ENCODE peak calls at places on chromosomes 6 and 20, in eight cellular contexts. One of them, this sample, is unnamed.

GRCh38 chr6:21384211-21384610 is 209.3 kb upstream of the SOX4 start:
- DNase-seq in astrocyte: peak
- DNase-seq in tibial nerve: no peak
- DNase-seq in OCI-LY7: no peak
- DNase-seq in CD8-positive, alpha-beta T cell: no peak
- DNase-seq in psoas muscle: no peak
- DNase-seq in ovary: no peak
- DNase-seq in pancreas: no peak
- DNase-seq in this sample: no peak

GRCh38 chr20:4289875-4290274 is 274.5 kb upstream of the RNF24 start:
- DNase-seq in pancreas: no peak
- DNase-seq in OCI-LY7: no peak
- DNase-seq in astrocyte: no peak
- DNase-seq in ovary: no peak
- DNase-seq in tibial nerve: no peak
- DNase-seq in CD8-positive, alpha-beta T cell: no peak
- DNase-seq in psoas muscle: no peak
- DNase-seq in this sample: no peak

GRCh38 chr20:17504326-17504897 is 26.8 kb downstream of the BFSP1 start:
- DNase-seq in ovary: no peak
- DNase-seq in tibial nerve: no peak
- DNase-seq in astrocyte: no peak
- DNase-seq in OCI-LY7: no peak
- DNase-seq in pancreas: peak
- DNase-seq in CD8-positive, alpha-beta T cell: peak
- DNase-seq in psoas muscle: no peak
- DNase-seq in this sample: no peak

GRCh38 chr6:64520050-64520449 is 884.4 kb downstream of the PHF3 start:
- DNase-seq in OCI-LY7: no peak
- DNase-seq in tibial nerve: no peak
- DNase-seq in pancreas: no peak
- DNase-seq in ovary: no peak
- DNase-seq in CD8-positive, alpha-beta T cell: no peak
- DNase-seq in psoas muscle: no peak
- DNase-seq in astrocyte: peak
- DNase-seq in this sample: peak

GRCh38 chr6:47031656-47032055 is 10.5 kb downstream of the ADGRF1 start:
- DNase-seq in astrocyte: no peak
- DNase-seq in CD8-positive, alpha-beta T cell: no peak
- DNase-seq in psoas muscle: no peak
- DNase-seq in ovary: no peak
- DNase-seq in tibial nerve: no peak
- DNase-seq in OCI-LY7: no peak
- DNase-seq in pancreas: no peak
- DNase-seq in this sample: no peak

GRCh38 chr6:34894693-34895092 is 5.6 kb downstream of the ANKS1A start:
- DNase-seq in ovary: no peak
- DNase-seq in pancreas: no peak
- DNase-seq in astrocyte: no peak
- DNase-seq in psoas muscle: no peak
- DNase-seq in tibial nerve: no peak
- DNase-seq in CD8-positive, alpha-beta T cell: no peak
- DNase-seq in OCI-LY7: no peak
- DNase-seq in this sample: no peak

GRCh38 chr6:106799008-106799952 is 169.9 kb downstream of the QRSL1 start:
- DNase-seq in ovary: no peak
- DNase-seq in pancreas: no peak
- DNase-seq in OCI-LY7: no peak
- DNase-seq in psoas muscle: no peak
- DNase-seq in CD8-positive, alpha-beta T cell: no peak
- DNase-seq in astrocyte: peak
- DNase-seq in tibial nerve: no peak
- DNase-seq in this sample: no peak

GRCh38 chr6:66558189-66558588 is 851.2 kb upstream of the EYS start:
- DNase-seq in astrocyte: no peak
- DNase-seq in ovary: no peak
- DNase-seq in CD8-positive, alpha-beta T cell: no peak
- DNase-seq in OCI-LY7: peak
- DNase-seq in pancreas: no peak
- DNase-seq in psoas muscle: no peak
- DNase-seq in tibial nerve: no peak
- DNase-seq in this sample: no peak

GRCh38 chr6:31272856-31273626 is 1.1 kb upstream of the HLA-C start:
- DNase-seq in CD8-positive, alpha-beta T cell: peak
- DNase-seq in astrocyte: no peak
- DNase-seq in OCI-LY7: peak
- DNase-seq in psoas muscle: no peak
- DNase-seq in pancreas: no peak
- DNase-seq in ovary: no peak
- DNase-seq in tibial nerve: no peak
- DNase-seq in this sample: no peak

GRCh38 chr6:137879885-137880430 is 12.9 kb downstream of the TNFAIP3 start:
- DNase-seq in ovary: no peak
- DNase-seq in psoas muscle: no peak
- DNase-seq in astrocyte: no peak
- DNase-seq in pancreas: no peak
- DNase-seq in OCI-LY7: no peak
- DNase-seq in CD8-positive, alpha-beta T cell: no peak
- DNase-seq in tibial nerve: no peak
- DNase-seq in this sample: no peak

GRCh38 chr6:31621320-31621939 is 915 bp downstream of the PRRC2A start:
- DNase-seq in OCI-LY7: no peak
- DNase-seq in ovary: no peak
- DNase-seq in tibial nerve: no peak
- DNase-seq in astrocyte: no peak
- DNase-seq in pancreas: no peak
- DNase-seq in psoas muscle: no peak
- DNase-seq in CD8-positive, alpha-beta T cell: no peak
- DNase-seq in this sample: no peak

GRCh38 chr6:45637611-45638257 is 260.0 kb upstream of the SUPT3H start:
- DNase-seq in CD8-positive, alpha-beta T cell: no peak
- DNase-seq in tibial nerve: peak
- DNase-seq in OCI-LY7: no peak
- DNase-seq in pancreas: no peak
- DNase-seq in ovary: no peak
- DNase-seq in astrocyte: peak
- DNase-seq in psoas muscle: no peak
- DNase-seq in this sample: no peak

GRCh38 chr20:43389231-43389630 is 68.5 kb upstream of the SRSF6 start:
- DNase-seq in astrocyte: no peak
- DNase-seq in psoas muscle: peak
- DNase-seq in OCI-LY7: no peak
- DNase-seq in CD8-positive, alpha-beta T cell: no peak
- DNase-seq in pancreas: no peak
- DNase-seq in ovary: no peak
- DNase-seq in tibial nerve: no peak
- DNase-seq in this sample: no peak

GRCh38 chr20:14644698-14645097 is 307.3 kb upstream of the FLRT3 start:
- DNase-seq in CD8-positive, alpha-beta T cell: no peak
- DNase-seq in tibial nerve: no peak
- DNase-seq in ovary: no peak
- DNase-seq in pancreas: no peak
- DNase-seq in astrocyte: no peak
- DNase-seq in OCI-LY7: no peak
- DNase-seq in psoas muscle: no peak
- DNase-seq in this sample: no peak

GRCh38 chr6:132666118-132666517 is 7.1 kb upstream of the TAAR1 start:
- DNase-seq in CD8-positive, alpha-beta T cell: no peak
- DNase-seq in astrocyte: no peak
- DNase-seq in OCI-LY7: no peak
- DNase-seq in pancreas: no peak
- DNase-seq in tibial nerve: no peak
- DNase-seq in psoas muscle: no peak
- DNase-seq in ovary: no peak
- DNase-seq in this sample: no peak

GRCh38 chr6:132671295-132671694 is 12.3 kb upstream of the TAAR1 start:
- DNase-seq in astrocyte: no peak
- DNase-seq in psoas muscle: no peak
- DNase-seq in ovary: no peak
- DNase-seq in OCI-LY7: no peak
- DNase-seq in CD8-positive, alpha-beta T cell: no peak
- DNase-seq in pancreas: no peak
- DNase-seq in tibial nerve: no peak
- DNase-seq in this sample: no peak

GRCh38 chr6:132675002-132675401 is 16.0 kb upstream of the TAAR1 start:
- DNase-seq in tibial nerve: no peak
- DNase-seq in astrocyte: no peak
- DNase-seq in psoas muscle: no peak
- DNase-seq in CD8-positive, alpha-beta T cell: no peak
- DNase-seq in pancreas: no peak
- DNase-seq in ovary: no peak
- DNase-seq in OCI-LY7: no peak
- DNase-seq in this sample: no peak

GRCh38 chr6:132673376-132674094 is 14.6 kb upstream of the TAAR1 start:
- DNase-seq in astrocyte: no peak
- DNase-seq in pancreas: no peak
- DNase-seq in CD8-positive, alpha-beta T cell: no peak
- DNase-seq in ovary: no peak
- DNase-seq in tibial nerve: no peak
- DNase-seq in psoas muscle: no peak
- DNase-seq in OCI-LY7: no peak
- DNase-seq in this sample: no peak

DNA sequence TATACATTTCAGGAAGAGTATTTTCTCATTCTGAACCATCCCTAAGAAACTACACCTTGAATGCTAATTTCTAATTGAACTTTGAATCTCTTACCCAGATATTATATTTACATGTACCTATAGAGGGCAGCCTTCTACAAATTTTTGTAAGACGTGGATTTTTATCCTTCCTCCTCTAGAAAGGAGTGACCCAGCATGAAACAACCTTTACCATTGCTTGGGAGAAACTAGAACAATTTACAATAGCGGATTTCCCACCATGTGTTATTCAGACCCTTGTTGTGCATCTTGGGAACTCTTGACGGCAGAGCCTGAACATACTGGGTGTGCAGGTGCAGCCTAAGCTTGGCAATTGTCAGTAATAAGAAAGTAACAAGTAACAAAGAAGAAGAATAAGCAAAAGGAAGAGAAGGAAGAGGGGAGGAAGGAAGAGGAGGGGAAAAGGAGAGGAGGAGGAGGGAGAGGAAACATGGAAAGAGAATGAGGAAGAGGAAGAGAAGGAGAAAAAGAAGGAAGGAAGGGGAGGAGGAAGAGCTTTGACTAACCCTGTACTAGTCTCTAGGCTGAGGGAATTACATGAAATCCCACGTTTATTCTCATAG is 10.8 kb upstream of the TAAR1 start:
- DNase-seq in tibial nerve: no peak
- DNase-seq in pancreas: no peak
- DNase-seq in astrocyte: no peak
- DNase-seq in psoas muscle: no peak
- DNase-seq in OCI-LY7: peak
- DNase-seq in CD8-positive, alpha-beta T cell: no peak
- DNase-seq in ovary: no peak
- DNase-seq in this sample: no peak
- TF ChIP-seq CTCF in tibial nerve: peak
- TF ChIP-seq CTCF in pancreas: no peak
- TF ChIP-seq CTCF in astrocyte: peak
- TF ChIP-seq CTCF in psoas muscle: peak
- TF ChIP-seq CTCF in OCI-LY7: peak
- TF ChIP-seq CTCF in CD8-positive, alpha-beta T cell: peak
- TF ChIP-seq CTCF in ovary: no peak
- TF ChIP-seq CTCF in this sample: peak

GRCh38 chr20:41497186-41497895 is 120.8 kb downstream of the CHD6 start:
- DNase-seq in CD8-positive, alpha-beta T cell: no peak
- DNase-seq in ovary: no peak
- DNase-seq in tibial nerve: no peak
- DNase-seq in OCI-LY7: no peak
- DNase-seq in psoas muscle: no peak
- DNase-seq in pancreas: no peak
- DNase-seq in astrocyte: no peak
- DNase-seq in this sample: no peak
- H3K27ac ChIP-seq in CD8-positive, alpha-beta T cell: no peak
- H3K27ac ChIP-seq in ovary: no peak
- H3K27ac ChIP-seq in tibial nerve: no peak
- H3K27ac ChIP-seq in OCI-LY7: no peak
- H3K27ac ChIP-seq in psoas muscle: no peak
- H3K27ac ChIP-seq in pancreas: no peak
- H3K27ac ChIP-seq in astrocyte: no peak
- H3K27ac ChIP-seq in this sample: no peak

DNA sequence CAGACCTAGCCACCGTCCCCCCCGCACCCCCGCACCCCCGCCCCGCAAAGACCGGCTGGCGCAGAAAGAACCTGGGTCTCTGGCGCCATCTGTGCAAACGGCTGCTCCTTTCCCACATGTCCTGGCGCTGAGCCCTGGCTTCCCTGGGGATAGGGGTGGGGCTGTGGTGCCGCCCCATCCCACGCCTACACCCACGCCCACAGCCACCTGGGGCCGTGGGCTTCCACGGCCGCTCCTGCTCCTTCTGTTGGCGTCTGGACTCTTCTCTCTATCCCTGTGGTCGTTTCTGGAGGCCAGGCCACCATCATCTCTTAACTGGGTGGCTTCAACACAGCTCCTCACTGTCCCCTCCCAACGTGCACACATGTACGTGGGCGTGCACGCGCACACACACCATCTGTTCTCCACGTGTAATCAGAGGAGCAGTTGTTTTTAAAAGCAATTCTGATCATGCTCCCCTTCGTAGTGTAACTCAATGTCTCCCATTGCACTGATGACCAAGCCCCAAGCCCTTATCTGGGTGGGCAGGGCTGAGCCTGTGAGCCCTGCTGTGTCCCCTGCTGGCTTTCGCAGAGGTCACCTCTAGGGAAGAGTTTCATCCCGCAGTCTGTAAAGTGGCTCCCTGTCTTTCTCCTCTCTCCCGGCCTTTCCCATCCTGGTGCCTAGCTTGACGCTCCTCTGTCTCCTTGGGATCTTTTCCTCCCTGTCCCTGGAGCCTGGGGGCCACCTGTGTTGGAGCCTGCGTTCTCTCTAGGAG is 31.9 kb upstream of the FAM83D start:
- DNase-seq in pancreas: peak
- DNase-seq in ovary: no peak
- DNase-seq in CD8-positive, alpha-beta T cell: no peak
- DNase-seq in OCI-LY7: no peak
- DNase-seq in psoas muscle: no peak
- DNase-seq in tibial nerve: no peak
- DNase-seq in astrocyte: no peak
- DNase-seq in this sample: no peak
- TF ChIP-seq CTCF in pancreas: no peak
- TF ChIP-seq CTCF in ovary: no peak
- TF ChIP-seq CTCF in CD8-positive, alpha-beta T cell: peak
- TF ChIP-seq CTCF in OCI-LY7: peak
- TF ChIP-seq CTCF in psoas muscle: no peak
- TF ChIP-seq CTCF in tibial nerve: no peak
- TF ChIP-seq CTCF in astrocyte: no peak
- TF ChIP-seq CTCF in this sample: no peak

GRCh38 chr20:59207235-59207634 is 43.6 kb downstream of the ZNF831 start:
- DNase-seq in psoas muscle: no peak
- DNase-seq in pancreas: no peak
- DNase-seq in ovary: no peak
- DNase-seq in OCI-LY7: no peak
- DNase-seq in CD8-positive, alpha-beta T cell: no peak
- DNase-seq in astrocyte: no peak
- DNase-seq in tibial nerve: no peak
- DNase-seq in this sample: no peak
- H3K27ac ChIP-seq in psoas muscle: no peak
- H3K27ac ChIP-seq in pancreas: no peak
- H3K27ac ChIP-seq in ovary: no peak
- H3K27ac ChIP-seq in OCI-LY7: no peak
- H3K27ac ChIP-seq in CD8-positive, alpha-beta T cell: no peak
- H3K27ac ChIP-seq in astrocyte: no peak
- H3K27ac ChIP-seq in tibial nerve: no peak
- H3K27ac ChIP-seq in this sample: no peak

GRCh38 chr6:157760137-157760536 is 62.9 kb upstream of the SNX9 start:
- DNase-seq in tibial nerve: no peak
- DNase-seq in ovary: no peak
- DNase-seq in psoas muscle: no peak
- DNase-seq in pancreas: no peak
- DNase-seq in astrocyte: no peak
- DNase-seq in CD8-positive, alpha-beta T cell: no peak
- DNase-seq in OCI-LY7: no peak
- DNase-seq in this sample: no peak
- TF ChIP-seq CTCF in tibial nerve: no peak
- TF ChIP-seq CTCF in ovary: no peak
- TF ChIP-seq CTCF in psoas muscle: no peak
- TF ChIP-seq CTCF in pancreas: no peak
- TF ChIP-seq CTCF in astrocyte: no peak
- TF ChIP-seq CTCF in CD8-positive, alpha-beta T cell: no peak
- TF ChIP-seq CTCF in OCI-LY7: no peak
- TF ChIP-seq CTCF in this sample: no peak

This sample was measured in brain microvascular endothelial cell.